ENCODE peak calls at places on chromosome 11, in five cellular contexts. Z, U, X, B and F are unnamed samples.

GRCh38 chr11:5605849-5606248 is 9.4 kb downstream of the TRIM6 start:
- DNase-seq in Z (no peak), B (peak), U (no peak), X (peak), F (no peak)

GRCh38 chr11:125378596-125378995 is 117.5 kb downstream of the FEZ1 start:
- DNase-seq in B (no peak), Z (no peak), X (no peak), U (no peak), F (no peak)

GRCh38 chr11:77779935-77780334 is 40.6 kb downstream of the RSF1 start:
- DNase-seq in X (peak), U (no peak), B (peak), Z (no peak), F (peak)

GRCh38 chr11:46295312-46295995 is 18.0 kb downstream of the CREB3L1 start:
- DNase-seq in B (peak), Z (peak), U (peak), X (peak), F (no peak)

GRCh38 chr11:85953491-85954143 is 98.4 kb downstream of the CCDC83 start:
- DNase-seq in X (peak), Z (no peak), U (no peak), B (no peak), F (no peak)

GRCh38 chr11:117026593-117027330 is 71.5 kb downstream of the SIK3 start:
- DNase-seq in Z (no peak), B (peak), U (no peak), X (peak), F (no peak)

GRCh38 chr11:70883323-70883940 is 368.9 kb downstream of the SHANK2 start:
- DNase-seq in X (no peak), Z (no peak), B (no peak), U (no peak), F (no peak)

GRCh38 chr11:47154738-47155570 is 21.7 kb downstream of the ARFGAP2 start:
- DNase-seq in U (no peak), X (no peak), B (no peak), Z (no peak), F (no peak)

GRCh38 chr11:69609351-69609750 is 31.6 kb upstream of the CCND1 start:
- DNase-seq in B (peak), U (no peak), X (no peak), Z (no peak), F (no peak)

GRCh38 chr11:57515332-57516060 is at the start of gene SLC43A1:
- DNase-seq in U (no peak), B (peak), Z (peak), X (peak), F (no peak)

GRCh38 chr11:105152556-105152955 is 13.0 kb upstream of the CARD18 start:
- DNase-seq in X (no peak), B (no peak), U (no peak), Z (no peak), F (no peak)

GRCh38 chr11:70670684-70671034 is 272.3 kb downstream of the CTTN start:
- DNase-seq in X (no peak), U (peak), B (no peak), Z (no peak), F (no peak)

GRCh38 chr11:118142081-118142480 is 10.5 kb downstream of the SCN4B start:
- DNase-seq in Z (no peak), U (no peak), B (no peak), X (no peak), F (no peak)

GRCh38 chr11:45709264-45709663 is 43.8 kb upstream of the CHST1 start:
- DNase-seq in U (no peak), X (no peak), B (no peak), Z (no peak), F (no peak)

DNA sequence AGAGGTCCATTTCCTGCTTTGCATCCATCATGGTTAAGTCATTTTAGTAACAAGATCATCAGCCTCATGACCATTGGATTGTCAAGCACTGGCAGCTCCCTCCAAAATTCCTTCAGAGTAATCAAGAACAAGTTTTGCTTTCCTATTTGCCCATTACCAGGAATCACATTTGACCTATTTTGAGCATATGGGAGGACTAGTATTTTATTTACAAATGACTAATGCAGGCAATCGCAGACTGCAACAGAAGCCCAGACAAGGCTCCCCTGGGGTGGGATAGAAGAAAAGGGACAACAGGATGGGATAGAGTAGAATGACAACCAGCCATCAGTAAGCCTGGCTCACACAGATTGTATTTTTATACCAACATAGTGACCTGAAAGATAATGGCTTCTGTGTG is 9.1 kb downstream of the MMP10 start:
- DNase-seq in Z (no peak), U (no peak), B (no peak), X (no peak), F (no peak)
- H3K4me3 ChIP-seq in Z (no peak), U (no peak), B (no peak), X (no peak), F (no peak)

DNA sequence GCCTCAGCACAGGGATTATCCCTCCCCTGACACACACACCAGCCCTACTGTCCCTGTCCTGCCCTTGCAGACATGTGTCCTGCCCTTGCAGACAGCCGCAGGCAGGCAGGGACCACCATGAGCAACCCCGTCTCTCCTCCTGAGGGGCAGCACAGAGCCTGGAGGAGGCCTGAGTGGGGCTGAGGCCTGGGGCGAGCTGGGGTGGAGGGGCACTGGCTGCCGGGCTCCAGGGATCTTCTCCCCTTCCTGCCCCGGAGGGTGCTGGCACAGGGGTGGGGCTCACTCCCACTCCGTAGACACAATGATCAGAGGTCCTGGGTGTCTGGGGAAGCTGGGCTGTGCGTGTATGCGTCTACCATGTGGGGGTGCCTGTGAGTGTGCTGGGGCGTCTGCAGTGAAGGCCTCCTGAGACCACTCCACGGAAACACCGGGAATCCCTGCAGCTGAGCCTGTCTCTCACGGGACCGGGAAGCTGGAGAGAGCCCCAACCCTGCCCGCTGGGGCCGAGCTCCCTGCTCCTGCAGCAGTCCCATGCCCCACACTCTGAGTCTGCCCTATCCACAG is 549 bp downstream of the TSPAN32 start:
- DNase-seq in U (no peak), B (no peak), X (no peak), Z (peak), F (no peak)
- TF ChIP-seq CTCF in U (no peak), B (no peak), X (no peak), Z (no peak), F (no peak)

DNA sequence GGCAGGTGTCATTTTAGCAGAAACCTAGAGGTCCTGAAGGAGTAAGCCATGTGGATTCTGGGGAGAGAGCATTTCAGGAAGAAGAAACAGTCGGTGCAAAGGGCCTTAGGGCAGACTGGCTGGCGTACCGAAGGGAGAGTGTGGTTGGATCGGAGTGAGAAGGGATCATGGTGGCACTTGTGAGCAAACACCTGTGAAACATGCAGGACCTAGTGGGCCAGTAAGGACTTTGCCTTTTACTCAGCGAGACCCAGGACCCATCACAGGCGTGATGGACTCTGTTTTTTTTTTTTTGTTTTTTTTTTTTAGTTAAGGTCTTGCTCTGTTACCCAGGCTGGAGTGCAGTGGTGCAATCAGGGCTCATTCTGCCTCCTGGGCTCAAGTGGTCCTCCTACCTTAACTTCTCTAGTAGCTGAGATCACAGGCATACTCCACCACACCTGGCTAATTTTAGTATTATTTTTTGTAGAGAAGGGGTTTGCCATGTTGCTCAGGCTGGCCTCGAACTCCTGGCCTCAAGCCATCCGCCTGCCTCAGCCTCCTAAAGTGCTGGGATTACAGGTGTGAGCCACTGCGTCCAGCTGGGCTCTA is 3.5 kb upstream of the TSGA10IP start:
- DNase-seq in X (no peak), U (no peak), B (no peak), Z (no peak), F (no peak)
- H3K4me3 ChIP-seq in X (no peak), U (no peak), B (no peak), Z (no peak), F (no peak)

GRCh38 chr11:61609000-61609969 is 28.4 kb upstream of the SYT7 start:
- DNase-seq in B (no peak), U (no peak), Z (no peak), X (no peak), F (peak)

GRCh38 chr11:61611309-61611708 is 30.4 kb upstream of the SYT7 start:
- DNase-seq in B (no peak), X (no peak), U (no peak), Z (no peak), F (no peak)

GRCh38 chr11:61610905-61611304 is 30.0 kb upstream of the SYT7 start:
- DNase-seq in Z (no peak), X (no peak), B (no peak), U (no peak), F (no peak)

GRCh38 chr11:61607920-61608599 is 27.2 kb upstream of the SYT7 start:
- DNase-seq in B (no peak), X (no peak), Z (no peak), U (no peak), F (no peak)

DNA sequence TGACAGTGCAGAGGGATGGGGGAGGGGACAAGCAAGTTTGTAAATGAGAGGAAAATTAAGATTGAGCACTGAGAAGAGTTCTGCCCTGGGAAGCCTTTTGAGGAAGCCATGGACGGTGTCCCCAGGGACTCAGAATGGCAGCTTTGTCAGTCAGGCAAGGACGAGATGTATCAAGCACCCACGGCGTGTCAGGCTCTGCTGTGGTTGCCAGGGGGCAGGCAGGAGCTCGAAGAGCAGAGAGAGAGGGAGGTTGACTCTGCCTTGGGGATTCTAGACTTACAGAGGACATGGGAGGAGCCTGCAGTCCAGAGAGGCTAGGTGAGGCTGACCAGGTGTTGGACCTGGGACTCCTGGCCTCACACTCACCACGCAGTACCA is 29.1 kb upstream of the SYT7 start:
- DNase-seq in Z (no peak), B (no peak), X (no peak), U (no peak), F (no peak)
- TF ChIP-seq CTCF in Z (no peak), B (peak), X (peak), U (no peak), F (peak)

DNA sequence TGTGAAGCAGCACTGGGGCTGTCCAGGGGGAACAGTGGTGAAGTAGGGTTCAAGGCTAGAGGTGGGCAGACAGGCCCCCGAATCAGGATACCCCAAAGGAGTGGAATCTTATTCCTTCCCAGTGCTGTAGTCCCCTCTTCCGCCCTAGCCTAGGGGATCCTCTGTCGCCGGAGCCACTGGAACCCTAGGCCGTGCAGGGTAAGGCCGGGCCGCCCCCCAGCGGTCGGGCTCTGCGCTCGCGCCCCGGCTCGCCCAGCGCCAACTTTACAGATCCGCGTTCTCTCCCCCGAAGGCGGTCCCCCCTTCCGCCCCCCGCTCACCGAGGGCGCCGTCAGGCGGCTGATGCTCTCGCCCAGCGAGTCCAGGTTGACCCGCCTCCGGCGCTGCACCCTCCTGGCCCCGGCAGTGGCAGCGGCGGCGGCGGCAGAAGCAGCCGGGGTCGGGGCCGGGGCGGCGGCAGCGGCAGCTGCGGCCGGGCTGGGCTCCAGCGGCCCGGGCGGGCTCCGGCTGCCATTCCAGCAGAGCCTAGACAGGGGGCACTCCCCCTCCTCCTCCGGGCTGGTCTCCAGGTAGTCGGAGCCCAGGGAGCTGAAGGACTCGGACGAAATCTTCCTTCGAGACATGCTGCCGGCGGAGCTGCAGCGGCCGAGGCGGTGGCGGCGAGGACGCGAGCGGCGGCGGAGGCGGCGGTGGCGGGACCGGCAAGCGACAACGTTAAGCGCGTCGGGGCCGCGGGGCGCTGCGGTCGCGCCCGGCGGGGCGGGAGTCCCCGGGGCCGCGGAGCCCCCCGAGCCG is 646 bp downstream of the GUCY1A2 start:
- DNase-seq in B (peak), U (peak), Z (peak), X (no peak), F (no peak)
- H3K4me3 ChIP-seq in B (peak), U (peak), Z (peak), X (peak), F (peak)

GRCh38 chr11:120985718-120986569 is 38.0 kb upstream of the TBCEL start:
- DNase-seq in Z (peak), X (peak), B (peak), U (no peak), F (peak)
- TF ChIP-seq CTCF in Z (peak), X (peak), B (peak), U (no peak), F (peak)

DNA sequence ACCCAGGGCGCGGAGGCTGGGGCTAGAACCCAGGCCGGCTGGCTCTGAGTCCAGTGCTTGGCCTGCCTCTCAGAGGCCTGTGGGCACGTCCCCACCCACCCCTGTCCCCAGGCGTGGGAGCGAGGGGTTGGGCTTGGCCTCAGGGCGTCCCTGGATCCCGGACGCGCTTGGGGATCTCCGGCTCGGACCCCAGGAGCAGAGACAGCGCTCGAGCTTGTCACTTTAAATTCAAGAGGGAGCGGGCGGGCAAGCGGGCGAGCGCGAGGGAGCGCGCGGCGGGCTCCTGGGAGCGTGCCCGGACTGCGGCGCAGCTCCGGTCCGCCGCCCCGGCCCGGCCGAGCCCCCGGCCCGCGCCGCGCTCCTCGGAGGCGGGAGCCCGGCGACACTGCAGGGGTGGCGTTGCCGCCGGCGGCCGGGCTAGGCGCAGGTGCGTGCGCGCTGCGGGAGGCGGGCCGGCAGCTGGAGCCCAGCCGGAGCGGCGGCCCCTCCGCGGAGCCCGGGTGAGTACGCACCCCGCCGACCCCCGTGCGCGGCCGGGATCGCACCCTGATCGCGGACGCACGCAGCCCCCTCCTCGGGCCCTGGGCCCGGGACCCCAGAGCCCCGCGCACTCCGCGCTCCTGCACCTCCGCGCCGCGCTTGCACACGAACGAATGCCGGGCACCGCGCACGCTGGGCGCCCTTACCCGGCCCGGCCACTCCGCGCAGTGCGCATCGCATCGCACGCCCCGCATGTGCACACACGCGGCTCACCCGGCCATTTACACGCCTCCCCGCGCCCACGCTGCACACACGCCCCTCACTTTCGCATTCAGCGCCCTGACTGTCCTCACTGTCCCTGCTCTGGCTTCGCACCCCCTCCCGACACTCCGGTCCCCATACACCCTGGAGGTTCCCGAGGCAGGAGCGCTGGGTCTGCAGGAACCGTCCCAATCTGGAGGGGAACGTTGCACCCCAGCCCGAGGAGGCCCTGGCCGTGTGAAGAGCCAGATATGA is at the start of gene SYT12:
- DNase-seq in B (no peak), X (no peak), U (no peak), Z (no peak), F (no peak)
- H3K4me3 ChIP-seq in B (peak), X (peak), U (peak), Z (peak), F (peak)

GRCh38 chr11:37857726-37858125 is 1259.7 kb upstream of the RAG2 start:
- DNase-seq in U (no peak), Z (no peak), B (no peak), X (no peak), F (no peak)

GRCh38 chr11:37861671-37862070 is 1263.6 kb upstream of the RAG2 start:
- DNase-seq in X (no peak), B (no peak), Z (no peak), U (no peak), F (no peak)

DNA sequence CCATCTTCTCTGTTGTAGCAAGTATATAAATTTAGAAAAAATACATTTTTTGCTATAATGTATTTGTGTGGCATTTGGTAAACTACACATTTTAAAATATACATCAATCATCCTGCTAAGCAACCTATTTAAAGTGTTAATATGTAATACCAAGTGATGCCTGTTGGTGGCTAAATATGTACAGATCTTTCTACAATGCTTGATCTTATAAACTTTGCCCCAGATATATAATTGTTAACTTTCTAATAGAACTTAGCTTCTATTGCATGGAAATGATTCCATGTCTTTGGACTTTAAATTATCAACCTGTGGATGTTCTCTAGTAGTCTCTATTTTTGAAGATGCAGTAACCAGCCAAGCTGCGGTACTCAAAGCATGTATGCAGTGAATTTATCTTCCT is 1260.4 kb upstream of the RAG2 start:
- DNase-seq in U (no peak), Z (no peak), B (no peak), X (no peak), F (peak)
- TF ChIP-seq CTCF in U (no peak), Z (no peak), B (peak), X (peak), F (peak)

DNA sequence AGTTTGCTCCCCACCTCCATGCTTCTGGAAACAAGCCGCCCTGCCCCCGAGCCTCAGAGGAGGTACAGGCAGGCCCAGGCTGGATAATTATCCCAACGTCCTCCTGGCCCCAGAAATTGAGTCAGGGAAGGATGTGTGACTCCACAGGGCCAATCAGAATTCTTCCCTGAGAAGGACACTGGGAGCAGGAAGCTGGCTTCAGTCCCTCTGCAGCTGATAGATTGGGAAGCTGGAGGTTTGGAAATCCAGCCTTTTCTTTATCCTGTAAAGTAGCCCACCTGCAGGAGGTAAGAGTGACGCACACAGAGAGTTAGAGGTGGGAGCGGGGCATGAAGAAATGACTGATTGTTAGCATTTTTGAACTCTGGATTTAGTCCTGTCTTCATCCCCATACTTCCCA is 97.5 kb upstream of the CD82 start:
- DNase-seq in U (no peak), Z (no peak), B (no peak), X (no peak), F (no peak)
- H3K4me3 ChIP-seq in U (no peak), Z (no peak), B (no peak), X (no peak), F (no peak)